ENCODE peak calls at places on chromosomes 11 and 22, in nine cellular contexts. M is fibroblast of lung, F is hepatocyte, W is A549, B is PC-3, N is HCT116, P is OCI-LY7, G is H1, S is K562. C is an unnamed sample. For H3K4me1, the result is how much of the 10 kb centered on the place peaks cover.

GRCh38 chr11:73121692-73122091 is 20.4 kb downstream of the FCHSD2 start:
- DNase-seq in M (no peak), F (no peak), W (no peak), B (no peak), N (no peak), P (no peak), G (no peak), S (no peak), C (no peak)

GRCh38 chr22:20566420-20567260 is 59.2 kb downstream of the MED15 start:
- DNase-seq in M (peak), F (peak), W (no peak), B (peak), N (no peak), P (no peak), G (no peak), S (no peak), C (peak)

GRCh38 chr11:73578786-73579185 is 19.1 kb downstream of the FAM168A start:
- DNase-seq in M (no peak), F (no peak), W (no peak), B (no peak), N (no peak), P (no peak), G (no peak), S (no peak), C (no peak)

GRCh38 chr22:25113316-25113721 is 86.3 kb upstream of the CRYBB3 start:
- DNase-seq in M (no peak), F (peak), W (no peak), B (no peak), N (no peak), P (no peak), G (no peak), S (no peak), C (no peak)

GRCh38 chr11:126628790-126629621 is 273.5 kb downstream of the ST3GAL4 start:
- DNase-seq in M (no peak), F (no peak), W (no peak), B (no peak), N (no peak), P (no peak), G (no peak), S (no peak), C (peak)

GRCh38 chr22:50270302-50271010 is at the start of gene MAPK11:
- DNase-seq in M (peak), F (peak), W (no peak), B (peak), N (no peak), P (peak), G (peak), S (peak), C (peak)

GRCh38 chr11:1746516-1746931 is 3.9 kb downstream of the IFITM10 start:
- DNase-seq in M (no peak), F (no peak), W (no peak), B (no peak), N (no peak), P (no peak), G (no peak), S (no peak), C (peak)

GRCh38 chr11:8765294-8765693 is 82.7 kb downstream of the RPL27A start:
- DNase-seq in M (peak), F (peak), W (peak), B (no peak), N (no peak), P (no peak), G (no peak), S (no peak), C (peak)

GRCh38 chr11:76752321-76753175 is 30.6 kb upstream of the TSKU start:
- DNase-seq in M (peak), F (peak), W (no peak), B (no peak), N (no peak), P (no peak), G (no peak), S (no peak), C (peak)

GRCh38 chr11:95092549-95093324 is 3.1 kb downstream of the ENDOD1 start:
- DNase-seq in M (peak), F (peak), W (peak), B (peak), N (no peak), P (peak), G (no peak), S (peak), C (peak)

GRCh38 chr11:68682531-68682931 is 1.8 kb upstream of the GAL start:
- DNase-seq in M (no peak), F (no peak), W (no peak), B (no peak), N (no peak), P (no peak), G (no peak), S (no peak), C (no peak)

GRCh38 chr22:37678372-37678771 is 2.9 kb downstream of the LGALS1 start:
- DNase-seq in M (no peak), F (no peak), W (no peak), B (no peak), N (no peak), P (no peak), G (no peak), S (no peak), C (no peak)
- H3K4me2 ChIP-seq in M (peak), F (peak), W (no peak), B (peak), N (peak), P (peak), G (no peak), S (no peak), C (peak)

DNA sequence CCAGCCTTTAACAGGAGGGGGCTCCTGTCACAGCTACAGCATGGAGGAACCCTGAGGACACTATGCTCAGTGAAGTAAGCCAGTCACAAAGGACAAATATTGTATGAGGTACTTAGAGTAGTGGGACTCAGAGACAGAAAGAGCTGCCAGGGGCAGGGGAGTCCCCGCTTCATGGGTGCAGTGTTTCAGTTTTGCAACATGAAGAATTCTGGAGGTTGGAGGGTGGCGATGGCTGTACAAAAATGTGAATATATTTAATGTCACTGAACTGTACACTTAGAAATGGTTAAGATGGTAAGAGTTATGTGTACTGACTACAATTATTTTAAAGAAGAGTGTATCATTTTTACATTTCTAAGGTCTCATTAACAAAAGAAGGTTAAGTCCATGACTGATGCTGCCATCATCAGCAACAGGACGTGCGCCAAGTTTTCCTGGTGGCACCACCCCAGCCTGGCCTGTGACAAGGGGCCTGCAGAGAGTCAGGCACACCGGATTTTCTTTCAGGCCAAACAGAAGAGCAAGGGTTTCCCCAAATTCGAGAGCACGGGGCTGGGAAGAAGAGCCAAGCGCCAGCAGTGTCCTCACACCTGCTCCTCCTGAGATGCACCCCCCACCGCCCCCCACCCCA is 22.1 kb downstream of the YPEL1 start:
- DNase-seq in M (no peak), F (no peak), W (no peak), B (peak), N (no peak), P (no peak), G (no peak), S (no peak), C (peak)
- TF ChIP-seq CTCF in M (no peak), F (no peak), W (no peak), B (no peak), N (no peak), P (no peak), G (no peak), S (no peak), C (no peak)

DNA sequence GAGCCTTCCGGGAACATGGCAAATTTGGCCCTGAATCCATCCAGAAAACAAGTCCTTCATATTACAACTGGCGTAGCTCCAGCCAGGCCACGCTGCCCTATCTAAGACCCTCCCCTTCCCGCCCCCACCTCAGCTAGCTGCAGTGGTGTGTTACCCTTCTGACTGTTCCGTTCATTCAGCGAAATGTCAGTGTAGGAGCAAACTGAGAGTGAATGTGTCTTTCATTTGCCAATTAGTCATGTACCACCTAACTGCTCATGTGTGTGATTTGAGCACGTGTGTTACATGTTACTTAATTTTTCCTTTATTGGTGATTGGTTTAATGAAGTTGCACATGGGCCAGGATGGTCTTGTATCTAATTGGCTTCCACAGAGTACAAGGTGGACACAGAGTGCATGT is 34.8 kb upstream of the POU2AF1 start:
- DNase-seq in M (no peak), F (no peak), W (no peak), B (no peak), N (no peak), P (no peak), G (no peak), S (no peak), C (no peak)
- H3K4me1 ChIP-seq in M (under half), F (under half), W (under half), B (under half), N (under half), P (half or more), G (under half), S (under half), C (under half)

DNA sequence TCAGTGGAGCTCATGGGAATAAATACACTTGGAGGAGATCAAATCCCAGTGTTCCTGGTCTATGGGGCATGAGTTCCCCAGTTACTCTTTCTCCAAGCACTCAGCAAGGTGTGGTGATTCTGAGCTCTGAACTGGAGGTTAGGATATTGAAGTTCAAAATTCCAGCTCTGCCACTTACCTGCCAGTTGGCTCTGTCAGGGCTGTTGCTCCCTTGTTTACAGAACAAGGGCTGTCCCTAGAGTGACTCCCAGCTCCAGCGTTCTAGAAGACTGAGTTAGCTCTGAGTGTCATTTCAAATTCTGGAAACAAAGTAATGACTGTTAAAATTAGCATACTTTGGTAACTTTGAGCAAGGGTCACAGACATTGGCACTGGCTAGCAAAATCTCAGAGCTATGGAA is 69.7 kb upstream of the ZBED5 start:
- DNase-seq in M (no peak), F (peak), W (no peak), B (peak), N (no peak), P (no peak), G (no peak), S (no peak), C (no peak)
- H3K4me2 ChIP-seq in M (peak), F (no peak), W (peak), B (peak), N (no peak), P (no peak), G (no peak), S (no peak), C (peak)

GRCh38 chr11:43810929-43811596 is 69.6 kb upstream of the ALKBH3 start:
- DNase-seq in M (peak), F (no peak), W (no peak), B (peak), N (no peak), P (no peak), G (no peak), S (peak), C (no peak)
- TF ChIP-seq CTCF in M (peak), F (peak), W (peak), B (peak), N (no peak), P (no peak), G (peak), S (peak), C (peak)

GRCh38 chr11:124465368-124465767 is 19.9 kb upstream of the OR8B8 start:
- DNase-seq in M (no peak), F (no peak), W (no peak), B (no peak), N (no peak), P (no peak), G (no peak), S (no peak), C (no peak)

GRCh38 chr11:124473476-124473875 is 28.0 kb upstream of the OR8B8 start:
- DNase-seq in M (no peak), F (no peak), W (no peak), B (no peak), N (no peak), P (no peak), G (no peak), S (no peak), C (no peak)

GRCh38 chr11:124470516-124471231 is 25.2 kb upstream of the OR8B8 start:
- DNase-seq in M (no peak), F (no peak), W (no peak), B (no peak), N (no peak), P (no peak), G (no peak), S (no peak), C (no peak)

GRCh38 chr11:124463990-124464389 is 18.5 kb upstream of the OR8B8 start:
- DNase-seq in M (no peak), F (no peak), W (no peak), B (no peak), N (no peak), P (no peak), G (no peak), S (no peak), C (no peak)

DNA sequence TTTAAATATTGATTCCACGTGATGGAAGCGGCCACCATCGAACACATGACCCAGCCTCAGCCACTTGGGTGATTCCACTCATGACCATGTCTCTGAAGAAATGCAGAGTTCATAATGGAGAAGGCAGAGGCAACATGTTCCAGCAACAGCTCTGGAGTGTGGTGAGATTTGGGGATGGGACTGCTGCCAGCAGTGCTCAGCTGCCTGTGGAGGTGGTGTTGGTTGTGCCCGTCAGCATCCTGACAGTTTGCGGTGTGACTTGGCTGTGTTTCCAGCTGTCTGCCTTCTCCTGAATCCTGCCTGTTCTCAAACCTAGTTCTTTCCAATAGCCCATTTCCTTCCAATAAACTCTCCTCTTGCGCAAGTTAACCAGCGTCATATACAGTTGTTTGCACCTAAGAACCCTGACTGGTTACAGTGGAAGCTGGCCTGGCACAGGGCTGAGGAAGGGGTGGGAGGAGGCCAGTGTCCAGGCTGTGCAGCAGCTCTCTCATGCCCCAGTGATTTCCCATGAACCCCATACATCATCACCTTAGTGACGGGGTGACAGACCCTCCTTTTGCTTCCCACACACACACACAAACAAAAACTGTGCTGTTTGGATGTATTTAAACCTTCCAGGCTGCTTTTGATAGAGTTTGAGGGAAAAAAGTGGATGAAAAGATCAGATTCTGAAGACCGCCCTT is 22.0 kb upstream of the OR8B8 start:
- DNase-seq in M (peak), F (no peak), W (no peak), B (no peak), N (no peak), P (no peak), G (no peak), S (no peak), C (no peak)
- H3K4me1 ChIP-seq in M (under half), F (under half), W (under half), B (under half), N (under half), P (under half), G (under half), S (under half), C (under half)

GRCh38 chr22:22375586-22376351 is 131.2 kb downstream of the VPREB1 start:
- DNase-seq in M (no peak), F (no peak), W (no peak), B (no peak), N (no peak), P (peak), G (no peak), S (no peak), C (peak)
- H3K4me2 ChIP-seq in M (no peak), F (no peak), W (no peak), B (no peak), N (no peak), P (peak), G (no peak), S (no peak), C (no peak)

DNA sequence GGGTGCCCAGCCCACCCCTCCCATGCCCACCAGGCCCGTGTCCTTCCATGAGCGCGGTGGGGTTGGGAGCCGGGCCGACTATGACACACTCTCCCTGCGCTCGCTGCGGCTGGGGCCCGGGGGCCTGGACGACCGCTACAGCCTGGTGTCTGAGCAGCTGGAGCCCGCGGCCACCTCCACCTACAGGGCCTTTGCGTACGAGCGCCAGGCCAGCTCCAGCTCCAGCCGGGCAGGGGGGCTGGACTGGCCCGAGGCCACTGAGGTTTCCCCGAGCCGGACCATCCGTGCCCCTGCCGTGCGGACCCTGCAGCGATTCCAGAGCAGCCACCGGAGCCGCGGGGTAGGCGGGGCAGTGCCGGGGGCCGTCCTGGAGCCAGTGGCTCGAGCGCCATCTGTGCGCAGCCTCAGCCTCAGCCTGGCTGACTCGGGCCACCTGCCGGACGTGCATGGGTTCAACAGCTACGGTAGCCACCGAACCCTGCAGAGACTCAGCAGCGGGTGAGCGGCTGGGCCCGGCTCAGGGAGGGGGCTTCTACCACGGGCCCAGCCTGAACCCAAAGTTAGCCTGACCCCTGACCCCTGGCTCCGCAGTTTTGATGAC is 3.0 kb downstream of the PKP3 start:
- DNase-seq in M (peak), F (no peak), W (no peak), B (no peak), N (no peak), P (no peak), G (no peak), S (no peak), C (peak)
- TF ChIP-seq CTCF in M (peak), F (no peak), W (no peak), B (no peak), N (no peak), P (no peak), G (no peak), S (no peak), C (peak)

C was measured in osteoblast.